ENCODE peak calls at places on chromosomes 6 and 20, in seven cellular contexts. X is upper lobe of left lung, G is body of pancreas, F is frontal cortex, N is non-pigmented ciliary epithelial cell, A is GM12892, P is WTC11. H is an unnamed sample.

GRCh38 chr6:45991189-45991588 is 24.5 kb downstream of the CLIC5 start:
- DNase-seq in G (no peak), F (no peak), N (no peak), X (no peak), P (peak), A (no peak), H (no peak)

GRCh38 chr20:1664911-1665310 is 7.3 kb upstream of the SIRPG start:
- DNase-seq in X (no peak), F (no peak), A (peak), P (no peak), N (no peak), G (no peak), H (peak)

GRCh38 chr20:20253744-20254330 is 114.1 kb upstream of the INSM1 start:
- DNase-seq in X (no peak), A (no peak), F (no peak), P (no peak), G (no peak), N (no peak), H (no peak)

GRCh38 chr20:57620274-57620990 is at the start of gene ZBP1:
- DNase-seq in X (no peak), N (no peak), F (no peak), A (peak), G (no peak), P (no peak), H (peak)

GRCh38 chr20:21175433-21175832 is 49.6 kb downstream of the KIZ start:
- DNase-seq in P (no peak), F (no peak), X (no peak), N (no peak), A (no peak), G (no peak), H (no peak)

GRCh38 chr20:63017076-63017825 is 10.5 kb upstream of the BHLHE23 start:
- DNase-seq in F (no peak), A (no peak), P (no peak), X (peak), G (no peak), N (no peak), H (no peak)

GRCh38 chr20:51497542-51498467 is 44.7 kb downstream of the NFATC2 start:
- DNase-seq in X (no peak), F (no peak), P (no peak), A (peak), G (no peak), N (no peak), H (peak)

GRCh38 chr20:7855545-7855944 is 84.7 kb downstream of the HAO1 start:
- DNase-seq in G (no peak), F (no peak), X (no peak), P (no peak), A (no peak), N (no peak), H (no peak)

GRCh38 chr6:116451916-116452315 is 9.3 kb upstream of the CALHM6 start:
- DNase-seq in A (no peak), F (no peak), P (no peak), N (no peak), G (no peak), X (no peak), H (no peak)

GRCh38 chr6:36933102-36933501 is 21.4 kb upstream of the PI16 start:
- DNase-seq in X (no peak), N (peak), A (no peak), F (no peak), P (no peak), G (no peak), H (no peak)

GRCh38 chr6:122144229-122144628 is 255.2 kb upstream of the HSF2 start:
- DNase-seq in N (no peak), P (no peak), A (no peak), F (no peak), X (no peak), G (no peak), H (no peak)

GRCh38 chr6:30888472-30889137 is 4.3 kb downstream of the DDR1 start:
- DNase-seq in A (no peak), F (peak), P (peak), X (no peak), G (no peak), N (no peak), H (no peak)

GRCh38 chr20:56628873-56629463 is at the start of gene TFAP2C:
- DNase-seq in N (no peak), F (peak), X (peak), A (no peak), G (peak), P (peak), H (peak)

GRCh38 chr6:43747734-43748133 is 22.3 kb upstream of the VEGFA start:
- DNase-seq in P (no peak), G (no peak), N (no peak), A (no peak), F (no peak), X (no peak), H (no peak)

GRCh38 chr6:114144887-114145851 is 174.2 kb upstream of the HDAC2 start:
- DNase-seq in F (no peak), A (no peak), X (no peak), P (no peak), G (no peak), N (no peak), H (no peak)

GRCh38 chr20:40687384-40688128 is 1.5 kb downstream of the MAFB start:
- DNase-seq in X (peak), P (peak), N (no peak), F (no peak), A (no peak), G (peak), H (no peak)

GRCh38 chr6:168355716-168356522 is 36.3 kb upstream of the DACT2 start:
- DNase-seq in F (peak), A (no peak), P (peak), X (peak), G (peak), N (no peak), H (no peak)

GRCh38 chr6:139790527-139790926 is 416.1 kb upstream of the CITED2 start:
- DNase-seq in F (no peak), P (no peak), A (no peak), X (no peak), N (no peak), G (no peak), H (no peak)

GRCh38 chr6:52231411-52232127 is 12.7 kb downstream of the IL17F start:
- DNase-seq in G (no peak), F (no peak), X (no peak), P (no peak), A (no peak), N (no peak), H (no peak)

GRCh38 chr20:10239954-10240353 is 21.3 kb downstream of the SNAP25 start:
- DNase-seq in P (no peak), G (peak), F (no peak), A (no peak), N (no peak), X (no peak), H (no peak)

GRCh38 chr6:119207973-119208725 is 129.7 kb upstream of the FAM184A start:
- DNase-seq in P (no peak), G (no peak), N (peak), A (no peak), X (no peak), F (no peak), H (no peak)

GRCh38 chr6:26187981-26188635 is 100.9 kb downstream of the HFE start:
- DNase-seq in A (no peak), X (no peak), N (no peak), F (no peak), P (no peak), G (peak), H (no peak)

GRCh38 chr6:12024715-12025434 is 12.8 kb downstream of the HIVEP1 start:
- DNase-seq in P (no peak), A (no peak), X (no peak), F (no peak), N (no peak), G (no peak), H (no peak)

GRCh38 chr20:59825944-59826759 is 107.3 kb downstream of the SYCP2 start:
- DNase-seq in F (no peak), P (no peak), A (no peak), N (no peak), G (peak), X (peak), H (no peak)

GRCh38 chr6:156780962-156781705 is 4.0 kb downstream of the ARID1B start:
- DNase-seq in G (no peak), N (no peak), P (no peak), X (no peak), F (no peak), A (no peak), H (no peak)

GRCh38 chr20:3670511-3670910 is 7.3 kb upstream of the GFRA4 start:
- DNase-seq in X (no peak), P (peak), G (no peak), N (no peak), A (no peak), F (no peak), H (no peak)

GRCh38 chr6:42428326-42429041 is 23.2 kb downstream of the TRERF1 start:
- DNase-seq in P (no peak), F (no peak), G (peak), A (peak), N (no peak), X (no peak), H (peak)

GRCh38 chr6:41634657-41635056 is 3.6 kb upstream of the MDFI start:
- DNase-seq in N (no peak), F (no peak), G (no peak), X (no peak), P (peak), A (no peak), H (no peak)

GRCh38 chr20:3826420-3826819 is 6.1 kb downstream of the AP5S1 start:
- DNase-seq in X (no peak), F (no peak), P (no peak), A (no peak), G (no peak), N (no peak), H (no peak)

GRCh38 chr20:7622399-7622961 is 317.8 kb downstream of the HAO1 start:
- DNase-seq in P (no peak), F (no peak), N (no peak), A (no peak), G (no peak), X (peak), H (no peak)

GRCh38 chr20:60138263-60139127 is 180.3 kb downstream of the CDH26 start:
- DNase-seq in N (no peak), X (peak), P (no peak), F (no peak), G (peak), A (no peak), H (peak)

GRCh38 chr20:36573103-36573797 is at the start of gene TGIF2:
- DNase-seq in N (no peak), G (peak), F (peak), X (peak), P (peak), A (peak), H (peak)

GRCh38 chr6:36679043-36679821 is 718 bp downstream of the CDKN1A start:
- DNase-seq in X (peak), N (no peak), G (peak), F (peak), A (no peak), P (peak), H (peak)

GRCh38 chr6:16594849-16595248 is 166.4 kb downstream of the ATXN1 start:
- DNase-seq in G (no peak), F (no peak), A (no peak), X (no peak), P (no peak), N (no peak), H (no peak)

GRCh38 chr6:25886066-25886465 is 12.0 kb upstream of the SLC17A3 start:
- DNase-seq in G (no peak), A (no peak), N (no peak), X (no peak), P (no peak), F (no peak), H (no peak)